ENCODE peak calls at places on chromosomes 12 and 14, in ten cellular contexts. M is psoas muscle, L is foreskin fibroblast, O is mesothelial cell of epicardium, K is A549, X is neural progenitor cell, C is mucosa of descending colon, B is keratinocyte, A is uterus, G is WERI-Rb-1. W is an unnamed sample.

GRCh38 chr12:56874821-56875220 is 59.4 kb downstream of the SDR9C7 start:
- DNase-seq in M (no peak), K (no peak), G (no peak), A (no peak), O (no peak), B (no peak), C (no peak), X (no peak), L (no peak), W (no peak)

GRCh38 chr12:6192604-6193380 is 7.4 kb upstream of the CD9 start:
- DNase-seq in C (no peak), B (no peak), O (no peak), A (no peak), G (no peak), X (no peak), M (no peak), K (no peak), L (no peak), W (no peak)

GRCh38 chr12:60148109-60148508 is 552.3 kb downstream of the SLC16A7 start:
- DNase-seq in L (peak), K (peak), M (no peak), A (no peak), X (no peak), B (peak), C (no peak), G (no peak), O (no peak), W (no peak)

GRCh38 chr14:105091335-105092123 is 26.3 kb upstream of the GPR132 start:
- DNase-seq in C (peak), O (peak), G (no peak), A (peak), K (peak), X (no peak), L (peak), M (no peak), B (peak), W (no peak)

GRCh38 chr12:120736404-120737331 is 11.0 kb downstream of the ACADS start:
- DNase-seq in B (no peak), O (no peak), K (no peak), C (no peak), X (no peak), M (no peak), A (no peak), G (no peak), L (no peak), W (no peak)

GRCh38 chr12:120183211-120183631 is 11.3 kb downstream of the GCN1 start:
- DNase-seq in G (no peak), M (no peak), L (peak), B (no peak), X (no peak), K (no peak), C (no peak), O (no peak), A (no peak), W (no peak)

GRCh38 chr12:107134558-107134957 is 41.2 kb upstream of the CRY1 start:
- DNase-seq in G (peak), M (no peak), K (peak), O (no peak), A (no peak), L (no peak), B (no peak), X (peak), C (no peak), W (peak)

GRCh38 chr12:55760663-55761062 is 17.7 kb downstream of the GDF11 start:
- DNase-seq in B (no peak), G (no peak), X (no peak), C (no peak), K (no peak), O (no peak), A (no peak), L (no peak), M (no peak), W (no peak)

GRCh38 chr12:57521475-57522018 is 1.1 kb upstream of the MBD6 start:
- DNase-seq in A (peak), L (peak), O (no peak), B (no peak), C (peak), M (peak), K (peak), G (peak), X (peak), W (peak)

GRCh38 chr14:104332634-104333270 is 194.4 kb downstream of the KIF26A start:
- DNase-seq in M (no peak), B (no peak), X (no peak), L (no peak), G (no peak), C (peak), K (no peak), O (no peak), A (no peak), W (no peak)

GRCh38 chr12:58288191-58288590 is 346.8 kb downstream of the ATP23 start:
- DNase-seq in X (no peak), A (no peak), K (no peak), C (no peak), B (no peak), O (no peak), L (peak), M (no peak), G (no peak), W (no peak)

GRCh38 chr12:42698213-42698612 is 108.7 kb upstream of the PRICKLE1 start:
- DNase-seq in O (no peak), G (no peak), M (peak), X (no peak), B (no peak), A (peak), C (no peak), K (no peak), L (peak), W (no peak)

GRCh38 chr14:69501362-69501964 is 16.9 kb downstream of the PLEKHD1 start:
- DNase-seq in C (no peak), G (no peak), X (no peak), B (no peak), A (no peak), K (no peak), M (peak), O (no peak), L (peak), W (no peak)

GRCh38 chr14:33451211-33451610 is 499.7 kb downstream of the EGLN3 start:
- DNase-seq in C (no peak), O (no peak), A (no peak), K (no peak), B (no peak), X (no peak), L (peak), G (no peak), M (no peak), W (no peak)

GRCh38 chr14:29521526-29522137 is 406.0 kb downstream of the PRKD1 start:
- DNase-seq in O (no peak), B (no peak), L (peak), C (no peak), K (no peak), M (no peak), G (peak), A (no peak), X (peak), W (no peak)
- TF ChIP-seq CTCF in O (no peak), B (peak), L (peak), C (no peak), K (no peak), M (no peak), G (peak), A (no peak), X (peak), W (no peak)

DNA sequence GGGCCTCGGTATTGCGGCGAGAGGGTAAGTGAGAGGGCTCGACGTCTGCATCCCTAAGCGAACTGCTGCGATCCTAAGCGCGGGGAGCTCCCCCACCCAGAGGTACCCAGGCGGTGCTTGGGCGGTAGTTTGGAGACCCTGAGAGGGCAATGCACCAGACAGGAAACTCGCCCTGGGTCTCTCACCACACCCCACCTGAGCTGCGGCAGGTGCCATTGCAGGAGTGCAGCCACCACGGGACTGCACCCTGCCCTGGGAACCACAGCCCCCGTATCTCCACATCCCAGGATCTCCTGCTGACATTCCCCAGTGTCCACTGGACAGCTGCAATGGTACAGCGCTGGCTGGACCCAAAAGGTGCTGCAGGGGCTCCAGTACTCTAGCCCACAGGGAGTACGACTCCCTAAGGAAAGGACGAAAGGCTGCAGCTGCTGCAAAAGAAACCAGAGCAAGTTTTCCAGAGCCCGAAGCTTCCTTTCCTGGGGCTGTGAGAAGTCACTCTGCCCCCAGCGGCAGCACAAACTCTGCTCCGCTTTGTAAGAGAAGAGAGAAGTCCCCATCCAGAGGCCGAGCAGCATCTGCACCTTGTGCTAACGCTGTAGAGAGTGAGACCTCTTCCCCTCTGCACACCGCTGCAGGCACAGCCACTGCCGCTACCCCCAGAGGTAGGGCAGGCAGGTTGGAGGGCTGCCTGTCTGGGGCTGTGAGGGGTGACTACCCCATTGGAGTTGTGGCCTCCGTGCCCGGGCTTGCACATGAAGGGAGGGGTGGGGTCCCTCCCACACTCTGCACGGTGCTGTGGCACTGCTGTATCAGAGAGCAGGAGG is 31.1 kb upstream of the MON2 start:
- DNase-seq in C (peak), L (peak), K (peak), G (peak), A (peak), X (peak), B (no peak), O (no peak), M (peak), W (peak)
- TF ChIP-seq CTCF in C (no peak), L (peak), K (peak), G (peak), A (peak), X (peak), B (peak), O (no peak), M (peak), W (peak)

GRCh38 chr14:22300646-22301045 is 288.4 kb downstream of the DAD1 start:
- DNase-seq in G (no peak), A (no peak), M (no peak), B (no peak), C (no peak), L (no peak), X (no peak), O (no peak), K (no peak), W (no peak)
- TF ChIP-seq CTCF in G (no peak), A (no peak), M (no peak), B (no peak), C (no peak), L (no peak), X (no peak), O (no peak), K (no peak), W (no peak)

GRCh38 chr14:94748667-94749347 is 21.1 kb downstream of the GSC start:
- DNase-seq in X (peak), B (no peak), C (no peak), K (peak), L (no peak), A (no peak), O (no peak), M (no peak), G (peak), W (no peak)
- TF ChIP-seq CTCF in X (peak), B (peak), C (peak), K (peak), L (peak), A (no peak), O (no peak), M (peak), G (peak), W (peak)

DNA sequence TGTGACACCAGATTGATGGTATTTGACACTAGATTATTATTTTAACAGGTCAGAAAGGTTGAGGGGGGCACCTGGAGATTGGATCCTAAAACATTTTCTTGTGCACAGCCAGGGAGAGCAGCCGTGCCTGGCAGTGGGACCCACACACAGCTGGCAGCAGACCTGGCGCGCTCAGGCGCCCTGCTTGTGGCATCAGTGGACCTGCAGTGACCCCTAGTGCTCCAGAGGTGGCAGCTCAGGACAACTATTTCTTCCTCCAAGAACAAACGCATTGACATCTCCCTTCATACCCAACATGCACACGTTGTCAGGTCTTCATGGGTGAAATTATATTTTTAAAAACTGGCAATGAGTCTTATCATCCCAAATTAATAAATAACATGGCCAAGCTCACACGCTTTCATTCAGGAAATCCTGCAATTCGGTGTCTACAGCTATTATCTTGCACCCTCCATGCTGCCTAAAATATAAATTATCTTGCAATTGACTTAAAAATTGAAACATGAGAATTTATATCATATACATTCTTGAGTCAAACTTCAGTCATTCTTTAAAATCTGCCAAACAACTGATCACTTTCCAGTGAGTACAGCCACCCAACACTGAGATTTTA is 7.7 kb upstream of the TMEM132D start:
- DNase-seq in O (no peak), B (no peak), L (peak), K (peak), G (peak), M (no peak), A (no peak), X (peak), C (no peak), W (no peak)
- TF ChIP-seq CTCF in O (peak), B (peak), L (peak), K (peak), G (peak), M (peak), A (peak), X (peak), C (peak), W (peak)

GRCh38 chr12:44002607-44003006 is 166.7 kb downstream of the TMEM117 start:
- DNase-seq in G (no peak), A (no peak), B (no peak), M (no peak), L (no peak), C (no peak), O (no peak), K (no peak), X (no peak), W (no peak)

GRCh38 chr12:44003721-44004120 is 167.8 kb downstream of the TMEM117 start:
- DNase-seq in M (no peak), A (no peak), K (no peak), O (no peak), B (no peak), X (no peak), L (no peak), C (no peak), G (no peak), W (no peak)

DNA sequence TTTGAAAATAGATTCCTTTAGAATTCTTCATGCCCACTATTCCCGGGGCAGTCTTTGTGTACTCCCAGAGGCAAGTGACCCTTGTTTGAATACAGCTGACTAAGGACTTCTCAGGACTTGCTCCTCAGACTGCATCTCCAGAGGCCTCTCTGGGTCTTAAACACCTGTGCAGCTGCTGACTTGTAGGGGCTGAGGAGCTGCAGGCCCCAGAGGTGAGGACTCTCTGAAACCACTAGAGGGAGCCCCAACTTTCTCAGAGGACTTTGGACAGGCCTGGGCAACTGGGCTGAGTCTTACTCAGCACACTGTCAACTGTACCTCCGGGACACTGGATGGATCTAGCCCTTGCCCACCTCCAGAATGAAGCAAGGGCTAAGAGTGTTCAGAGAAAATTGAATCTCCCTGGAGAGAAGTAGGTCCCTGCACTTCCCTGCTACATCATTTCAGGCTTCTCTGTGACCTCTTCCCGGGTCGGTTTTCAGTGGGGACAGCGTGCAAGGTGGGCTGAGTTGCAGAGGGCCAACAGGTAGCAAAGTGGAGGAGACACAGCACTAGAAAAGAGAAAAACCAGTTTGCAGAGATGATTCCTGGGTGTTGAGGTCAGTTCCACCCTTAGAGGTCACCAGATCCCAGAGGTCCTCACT is 164.6 kb downstream of the TMEM117 start:
- DNase-seq in L (peak), C (no peak), M (no peak), O (no peak), B (peak), A (no peak), K (peak), G (peak), X (peak), W (no peak)
- TF ChIP-seq CTCF in L (peak), C (peak), M (peak), O (peak), B (peak), A (no peak), K (peak), G (peak), X (peak), W (peak)

GRCh38 chr12:88052686-88053085 is 23.5 kb upstream of the C12orf50 start:
- DNase-seq in K (peak), O (no peak), C (no peak), A (no peak), M (no peak), B (no peak), G (peak), X (peak), L (peak), W (no peak)
- TF ChIP-seq CTCF in K (peak), O (no peak), C (no peak), A (no peak), M (peak), B (peak), G (peak), X (peak), L (peak), W (no peak)

DNA sequence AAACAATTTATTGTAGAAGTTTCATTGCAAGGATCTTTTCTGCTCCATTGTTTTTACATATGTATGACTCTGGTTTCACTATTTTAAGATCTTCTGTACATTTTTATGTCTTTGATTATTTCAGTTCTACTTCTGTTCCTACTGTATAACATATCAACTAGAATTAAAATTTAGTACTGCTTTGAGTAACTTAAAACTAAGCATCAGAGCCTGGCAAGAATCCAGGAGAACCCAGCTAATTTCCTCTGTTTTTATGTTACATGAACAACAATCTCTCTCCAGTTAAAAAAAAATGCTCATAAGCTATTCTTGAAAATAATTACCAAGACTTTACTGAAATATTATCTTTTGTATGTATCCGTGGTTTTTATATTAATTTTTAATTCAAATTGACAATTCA is 370.7 kb downstream of the TMTC2 start:
- DNase-seq in M (no peak), L (no peak), K (no peak), A (no peak), X (no peak), C (no peak), B (no peak), G (no peak), O (no peak), W (no peak)
- TF ChIP-seq CTCF in M (no peak), L (no peak), K (no peak), A (no peak), X (no peak), C (no peak), B (no peak), G (no peak), O (no peak), W (no peak)

GRCh38 chr14:86513056-86513455 is 983.1 kb downstream of the FLRT2 start:
- DNase-seq in G (no peak), C (no peak), M (no peak), B (no peak), O (no peak), X (no peak), A (no peak), K (no peak), L (no peak), W (no peak)
- TF ChIP-seq CTCF in G (no peak), C (no peak), M (no peak), B (no peak), O (no peak), X (no peak), A (no peak), K (no peak), L (no peak), W (no peak)

GRCh38 chr14:95196268-95196667 is 38.9 kb upstream of the DICER1 start:
- DNase-seq in B (no peak), L (no peak), K (peak), O (no peak), G (no peak), C (no peak), A (no peak), M (no peak), X (no peak), W (no peak)
- TF ChIP-seq CTCF in B (peak), L (no peak), K (no peak), O (no peak), G (peak), C (no peak), A (peak), M (peak), X (peak), W (peak)

W was measured in CD4-positive, alpha-beta T cell.